ENCODE peak calls at places on chromosomes 16 and 17, in nine cellular contexts. B is A549; Y is small intestine; T is astrocyte of the spinal cord; Z is neural crest cell; E is GM04503; Q is Caco-2; M is activated CD4-positive, alpha-beta T cell treated with anti-CD3 and anti-CD28 coated beads for 24 hours; U is stimulated activated CD4-positive, alpha-beta T cell treated with anti-CD3 and anti-CD28 coated beads, TNF-alpha, amount 100 ng/mL, for 4 hours. A is an unnamed sample.

GRCh38 chr16:50259334-50260205 is 6.8 kb upstream of the ADCY7 start:
- DNase-seq in Q (no peak), B (no peak), E (peak), Y (no peak), M (no peak), U (no peak), Z (no peak), T (peak), A (no peak)

GRCh38 chr17:72175787-72176515 is 55.1 kb downstream of the SOX9 start:
- DNase-seq in Z (no peak), B (no peak), Y (no peak), Q (no peak), E (no peak), M (no peak), U (no peak), T (no peak), A (no peak)

GRCh38 chr16:72787519-72788268 is 260.2 kb downstream of the ZFHX3 start:
- DNase-seq in B (no peak), U (peak), Q (no peak), M (peak), Z (peak), E (peak), Y (peak), T (peak), A (no peak)

GRCh38 chr17:62750502-62751349 is 57.4 kb downstream of the MARCHF10 start:
- DNase-seq in M (no peak), Q (no peak), U (no peak), Z (no peak), B (no peak), T (no peak), E (no peak), Y (no peak), A (no peak)

GRCh38 chr16:89425523-89425922 is 64.8 kb downstream of the ANKRD11 start:
- DNase-seq in Z (no peak), M (no peak), Q (no peak), B (no peak), T (no peak), E (no peak), U (no peak), Y (no peak), A (no peak)

GRCh38 chr16:47568355-47568754 is 107.2 kb downstream of the PHKB start:
- DNase-seq in B (no peak), Y (no peak), Z (no peak), Q (no peak), E (no peak), U (no peak), T (no peak), M (no peak), A (no peak)

GRCh38 chr17:33072421-33073175 is 81.0 kb downstream of the SPACA3 start:
- DNase-seq in U (no peak), B (peak), M (no peak), T (peak), Y (no peak), Z (no peak), Q (no peak), E (peak), A (no peak)

GRCh38 chr17:28193241-28193640 is 125.8 kb upstream of the TMEM97 start:
- DNase-seq in T (no peak), Z (no peak), U (no peak), Y (no peak), Q (no peak), M (no peak), B (no peak), E (no peak), A (no peak)

GRCh38 chr16:27520982-27521673 is 28.6 kb downstream of the GTF3C1 start:
- DNase-seq in Y (no peak), T (peak), M (no peak), Z (no peak), Q (no peak), E (no peak), B (no peak), U (no peak), A (no peak)

GRCh38 chr17:55926276-55926995 is 175.6 kb downstream of the PCTP start:
- DNase-seq in Y (no peak), E (no peak), Q (no peak), Z (no peak), T (no peak), U (no peak), B (no peak), M (no peak), A (no peak)

GRCh38 chr16:1809281-1809801 is 15.8 kb upstream of the IGFALS start:
- DNase-seq in B (peak), E (no peak), M (no peak), Q (no peak), Z (no peak), Y (peak), U (no peak), T (no peak), A (no peak)

GRCh38 chr17:43563262-43564079 is 17.3 kb upstream of the ETV4 start:
- DNase-seq in Z (no peak), B (no peak), E (no peak), M (no peak), T (no peak), U (no peak), Q (no peak), Y (peak), A (no peak)

GRCh38 chr16:89123001-89123830 is 29.6 kb downstream of the ACSF3 start:
- DNase-seq in Z (no peak), E (no peak), T (no peak), Q (no peak), Y (no peak), B (no peak), M (no peak), U (no peak), A (no peak)

GRCh38 chr17:65888649-65889048 is 303.3 kb downstream of the CEP112 start:
- DNase-seq in E (peak), Z (no peak), U (no peak), B (no peak), T (peak), Q (no peak), Y (no peak), M (no peak), A (no peak)

GRCh38 chr16:66524601-66525164 is 25.2 kb downstream of the TK2 start:
- DNase-seq in B (no peak), Z (no peak), M (no peak), E (no peak), Q (no peak), Y (peak), U (no peak), T (no peak), A (no peak)

GRCh38 chr17:30413109-30413508 is 34.4 kb downstream of the CPD start:
- DNase-seq in Y (no peak), T (no peak), U (no peak), Z (no peak), B (no peak), M (no peak), Q (no peak), E (no peak), A (no peak)

GRCh38 chr17:38542286-38542685 is 63.5 kb downstream of the SRCIN1 start:
- DNase-seq in T (no peak), B (no peak), Z (no peak), Y (no peak), M (no peak), U (no peak), Q (no peak), E (no peak), A (no peak)

GRCh38 chr17:53336281-53336680 is 486.4 kb upstream of the KIF2B start:
- DNase-seq in T (peak), Z (no peak), U (no peak), Q (no peak), E (no peak), B (no peak), M (no peak), Y (no peak), A (no peak)

GRCh38 chr16:48353565-48354163 is 31.5 kb downstream of the SIAH1 start:
- DNase-seq in T (peak), M (peak), U (no peak), B (peak), E (no peak), Q (peak), Y (peak), Z (peak), A (peak)

GRCh38 chr17:56319531-56319930 is 166.3 kb downstream of the ANKFN1 start:
- DNase-seq in Q (peak), Z (no peak), M (no peak), T (peak), U (no peak), E (no peak), Y (peak), B (peak), A (peak)

GRCh38 chr17:39667262-39668140 is 752 bp upstream of the PNMT start:
- DNase-seq in B (no peak), T (no peak), Z (no peak), U (no peak), E (no peak), Q (no peak), Y (no peak), M (no peak), A (no peak)

GRCh38 chr17:82627827-82628226 is 20.4 kb downstream of the WDR45B start:
- DNase-seq in E (no peak), Y (no peak), B (no peak), Z (no peak), U (no peak), T (no peak), Q (no peak), M (no peak), A (no peak)

GRCh38 chr17:31318298-31319190 is 2.9 kb downstream of the EVI2A start:
- DNase-seq in Z (no peak), Y (peak), Q (no peak), E (no peak), T (peak), U (no peak), M (peak), B (no peak), A (no peak)

GRCh38 chr17:30372755-30373154 is 6.0 kb upstream of the CPD start:
- DNase-seq in B (peak), Q (peak), U (no peak), M (peak), Y (no peak), E (no peak), Z (no peak), T (no peak), A (no peak)